ENCODE peak calls at places on chromosomes 4 and X, in eight cellular contexts. V, Z, H, C, B, U, X and R are unnamed samples.

GRCh38 chr4:186807809-186808634 is 84.4 kb upstream of the FAT1 start:
- DNase-seq in V (no peak), B (peak), C (no peak), H (no peak), Z (no peak), X (no peak), U (no peak), R (no peak)

GRCh38 chr4:6695660-6696581 is 2.2 kb downstream of the S100P start:
- DNase-seq in H (no peak), V (no peak), C (no peak), X (no peak), Z (no peak), U (no peak), B (no peak), R (peak)

GRCh38 chrX:152601848-152602616 is 35.7 kb upstream of the GABRQ start:
- DNase-seq in H (no peak), B (peak), Z (no peak), V (no peak), U (peak), X (no peak), C (no peak), R (no peak)

GRCh38 chr4:161577604-161578301 is 586.0 kb downstream of the FSTL5 start:
- DNase-seq in Z (no peak), B (peak), U (no peak), H (no peak), V (no peak), C (no peak), X (no peak), R (no peak)

GRCh38 chr4:41124916-41125548 is 89.3 kb downstream of the APBB2 start:
- DNase-seq in C (no peak), B (peak), V (no peak), U (no peak), Z (no peak), X (no peak), H (no peak), R (no peak)

GRCh38 chr4:119070301-119070700 is 65.3 kb upstream of the MYOZ2 start:
- DNase-seq in B (no peak), C (no peak), V (no peak), Z (no peak), U (no peak), H (no peak), X (no peak), R (no peak)

GRCh38 chrX:22969416-22969815 is 30.3 kb upstream of the DDX53 start:
- DNase-seq in B (no peak), H (no peak), Z (no peak), V (no peak), X (no peak), C (no peak), U (no peak), R (no peak)

GRCh38 chr4:27016551-27016950 is 155.9 kb downstream of the STIM2 start:
- DNase-seq in C (no peak), V (no peak), Z (no peak), H (no peak), B (no peak), U (no peak), X (no peak), R (no peak)

GRCh38 chrX:154374361-154375155 is at the start of gene FLNA:
- DNase-seq in U (peak), B (peak), Z (peak), V (peak), C (peak), H (peak), X (no peak), R (no peak)

GRCh38 chr4:57499786-57500185 is 389.6 kb upstream of the IGFBP7 start:
- DNase-seq in B (peak), V (no peak), Z (no peak), H (no peak), U (peak), X (no peak), C (no peak), R (no peak)

GRCh38 chr4:4486969-4487368 is 54.9 kb downstream of the STX18 start:
- DNase-seq in V (no peak), H (no peak), Z (no peak), C (no peak), X (no peak), B (no peak), U (no peak), R (no peak)

GRCh38 chr4:80989921-80990544 is 40.5 kb upstream of the BMP3 start:
- DNase-seq in U (no peak), H (no peak), V (no peak), B (peak), C (no peak), X (peak), Z (peak), R (no peak)

GRCh38 chrX:10086683-10087082 is 70.1 kb upstream of the CLCN4 start:
- DNase-seq in U (no peak), H (no peak), B (no peak), V (peak), C (peak), X (no peak), Z (no peak), R (no peak)

GRCh38 chrX:10574663-10575062 is 45.7 kb downstream of the MID1 start:
- DNase-seq in B (no peak), H (no peak), C (no peak), V (no peak), Z (no peak), X (no peak), U (peak), R (no peak)

GRCh38 chrX:21735038-21735752 is 22.7 kb downstream of the SMPX start:
- DNase-seq in C (no peak), U (no peak), X (no peak), Z (no peak), B (no peak), V (no peak), H (no peak), R (no peak)

GRCh38 chr4:8913121-8913857 is 41.6 kb upstream of the HMX1 start:
- DNase-seq in U (no peak), B (no peak), C (no peak), V (no peak), H (no peak), Z (peak), X (no peak), R (no peak)

GRCh38 chr4:8403173-8403753 is 37.3 kb downstream of the ACOX3 start:
- DNase-seq in V (peak), H (peak), U (peak), X (peak), C (peak), B (peak), Z (peak), R (peak)

GRCh38 chrX:47235691-47236103 is 2.9 kb downstream of the USP11 start:
- DNase-seq in V (no peak), C (no peak), X (no peak), Z (no peak), B (no peak), H (no peak), U (no peak), R (no peak)